ENCODE peak calls at places on chromosomes 4 and X, in eight cellular contexts. K, E, B, M, H, N, L and Z are unnamed samples.

GRCh38 chr4:7725951-7726350 is 213.7 kb downstream of the AFAP1 start:
- DNase-seq in K (no peak), E (no peak), B (no peak), M (no peak), H (no peak), N (no peak), L (peak), Z (no peak)

GRCh38 chrX:115400960-115401359 is 111.4 kb downstream of the LUZP4 start:
- DNase-seq in K (no peak), E (no peak), B (peak), M (no peak), H (no peak), N (no peak), L (no peak), Z (no peak)

GRCh38 chrX:1462596-1463251 is 10.0 kb upstream of the ASMTL start:
- DNase-seq in K (no peak), E (peak), B (no peak), M (peak), H (no peak), N (no peak), L (no peak), Z (peak)

GRCh38 chr4:126046081-126046614 is 731.4 kb downstream of the FAT4 start:
- DNase-seq in K (no peak), E (no peak), B (no peak), M (no peak), H (no peak), N (no peak), L (no peak), Z (no peak)

GRCh38 chr4:158970786-158971185 is 132.1 kb upstream of the RAPGEF2 start:
- DNase-seq in K (no peak), E (no peak), B (no peak), M (no peak), H (no peak), N (no peak), L (no peak), Z (no peak)

GRCh38 chr4:142549248-142549647 is 296.9 kb downstream of the INPP4B start:
- DNase-seq in K (no peak), E (no peak), B (no peak), M (no peak), H (no peak), N (no peak), L (no peak), Z (no peak)

GRCh38 chr4:25821899-25822298 is 40.9 kb downstream of the SEL1L3 start:
- DNase-seq in K (no peak), E (no peak), B (no peak), M (no peak), H (no peak), N (no peak), L (no peak), Z (no peak)

GRCh38 chr4:66489783-66490452 is 819.6 kb upstream of the EPHA5 start:
- DNase-seq in K (no peak), E (peak), B (no peak), M (peak), H (no peak), N (no peak), L (no peak), Z (no peak)

GRCh38 chr4:122603156-122603574 is 17.7 kb downstream of the IL21 start:
- DNase-seq in K (no peak), E (no peak), B (no peak), M (no peak), H (no peak), N (no peak), L (no peak), Z (no peak)

GRCh38 chrX:17046478-17047097 is 100.1 kb downstream of the REPS2 start:
- DNase-seq in K (peak), E (peak), B (peak), M (peak), H (no peak), N (no peak), L (peak), Z (no peak)

GRCh38 chr4:121358473-121358872 is 22.3 kb downstream of the QRFPR start:
- DNase-seq in K (no peak), E (peak), B (no peak), M (no peak), H (no peak), N (no peak), L (peak), Z (no peak)